ENCODE peak calls at places on chromosomes 16 and 17, in eight cellular contexts. V is prostate gland; E is RPMI7951; N is CD8-positive, alpha-beta T cell; X is T47D; W is stromal cell of bone marrow; M is anterior cingulate cortex; O is NCI-H774. T is an unnamed sample.

GRCh38 chr17:74231846-74232713 is 18.7 kb downstream of the TTYH2 start:
- DNase-seq in E (no peak), V (no peak), M (no peak), N (no peak), X (no peak), W (no peak), O (no peak), T (no peak)

GRCh38 chr17:51373489-51374194 is 113.3 kb downstream of the UTP18 start:
- DNase-seq in M (no peak), X (no peak), V (no peak), N (no peak), W (no peak), O (peak), E (no peak), T (no peak)

GRCh38 chr17:58305626-58306025 is 23.0 kb downstream of the TSPOAP1 start:
- DNase-seq in O (no peak), M (no peak), V (no peak), E (no peak), N (no peak), W (no peak), X (no peak), T (no peak)

GRCh38 chr16:11263737-11264136 is 5.4 kb downstream of the TNP2 start:
- DNase-seq in X (no peak), W (no peak), V (no peak), E (no peak), M (no peak), N (no peak), O (no peak), T (no peak)

GRCh38 chr16:56470232-56470631 is 18.9 kb downstream of the OGFOD1 start:
- DNase-seq in O (no peak), E (no peak), N (no peak), X (no peak), W (no peak), M (no peak), V (no peak), T (no peak)

GRCh38 chr16:65414284-65414984 is 292.6 kb upstream of the CDH11 start:
- DNase-seq in W (peak), M (no peak), X (no peak), O (no peak), V (no peak), N (no peak), E (peak), T (no peak)

GRCh38 chr17:35889818-35890773 is 9.9 kb upstream of the CCL5 start:
- DNase-seq in W (peak), X (no peak), O (peak), E (peak), M (no peak), N (no peak), V (no peak), T (peak)

GRCh38 chr17:850828-851759 is 68.9 kb downstream of the MRM3 start:
- DNase-seq in M (no peak), X (no peak), N (no peak), W (no peak), E (no peak), V (no peak), O (no peak), T (no peak)

GRCh38 chr16:60206511-60206910 is 1472.4 kb upstream of the GOT2 start:
- DNase-seq in M (no peak), E (no peak), X (no peak), N (no peak), W (no peak), O (no peak), V (no peak), T (no peak)

GRCh38 chr17:39548494-39548893 is 59.2 kb downstream of the NEUROD2 start:
- DNase-seq in O (no peak), V (no peak), M (no peak), X (no peak), E (no peak), N (no peak), W (no peak), T (no peak)

T was measured in NCI-H2227 treated with DMSO at 0.1 percent for 48 hours.